ENCODE peak calls at places on chromosomes 11 and 22, in seven cellular contexts. One of them, this sample, is unnamed. For H3K36me3, the result is how much of the 10 kb centered on the place peaks cover.

GRCh38 chr11:47852053-47852452 is 3.9 kb upstream of the NUP160 start:
- DNase-seq in sigmoid colon: no peak
- DNase-seq in spleen: no peak
- DNase-seq in transverse colon: no peak
- DNase-seq in HCT116: no peak
- DNase-seq in endothelial cell of umbilical vein: no peak
- DNase-seq in stomach: no peak
- DNase-seq in this sample: no peak

GRCh38 chr11:35257287-35257686 is 118.3 kb downstream of the CD44 start:
- DNase-seq in sigmoid colon: no peak
- DNase-seq in spleen: no peak
- DNase-seq in transverse colon: no peak
- DNase-seq in HCT116: no peak
- DNase-seq in endothelial cell of umbilical vein: no peak
- DNase-seq in stomach: no peak
- DNase-seq in this sample: no peak

GRCh38 chr11:77181226-77181625 is 53.2 kb downstream of the MYO7A start:
- DNase-seq in sigmoid colon: no peak
- DNase-seq in spleen: no peak
- DNase-seq in transverse colon: no peak
- DNase-seq in HCT116: no peak
- DNase-seq in endothelial cell of umbilical vein: no peak
- DNase-seq in stomach: no peak
- DNase-seq in this sample: no peak

GRCh38 chr11:67389477-67389876 is 2.3 kb upstream of the RAD9A start:
- DNase-seq in sigmoid colon: no peak
- DNase-seq in spleen: peak
- DNase-seq in transverse colon: peak
- DNase-seq in HCT116: no peak
- DNase-seq in endothelial cell of umbilical vein: no peak
- DNase-seq in stomach: peak
- DNase-seq in this sample: no peak

GRCh38 chr22:42895087-42895486 is 38.0 kb upstream of the ARFGAP3 start:
- DNase-seq in sigmoid colon: no peak
- DNase-seq in spleen: no peak
- DNase-seq in transverse colon: no peak
- DNase-seq in HCT116: no peak
- DNase-seq in endothelial cell of umbilical vein: no peak
- DNase-seq in stomach: no peak
- DNase-seq in this sample: no peak

GRCh38 chr11:21514298-21514697 is 678.6 kb upstream of the ANO5 start:
- DNase-seq in sigmoid colon: no peak
- DNase-seq in spleen: no peak
- DNase-seq in transverse colon: no peak
- DNase-seq in HCT116: no peak
- DNase-seq in endothelial cell of umbilical vein: no peak
- DNase-seq in stomach: no peak
- DNase-seq in this sample: no peak

GRCh38 chr11:134542401-134543143 is 130.5 kb upstream of the B3GAT1 start:
- DNase-seq in sigmoid colon: peak
- DNase-seq in spleen: no peak
- DNase-seq in transverse colon: peak
- DNase-seq in HCT116: peak
- DNase-seq in endothelial cell of umbilical vein: no peak
- DNase-seq in stomach: no peak
- DNase-seq in this sample: no peak

GRCh38 chr22:42773161-42773560 is 52.5 kb upstream of the A4GALT start:
- DNase-seq in sigmoid colon: no peak
- DNase-seq in spleen: no peak
- DNase-seq in transverse colon: no peak
- DNase-seq in HCT116: no peak
- DNase-seq in endothelial cell of umbilical vein: no peak
- DNase-seq in stomach: no peak
- DNase-seq in this sample: no peak

GRCh38 chr11:70506986-70507385 is 108.7 kb downstream of the CTTN start:
- DNase-seq in sigmoid colon: no peak
- DNase-seq in spleen: peak
- DNase-seq in transverse colon: no peak
- DNase-seq in HCT116: no peak
- DNase-seq in endothelial cell of umbilical vein: no peak
- DNase-seq in stomach: no peak
- DNase-seq in this sample: no peak

GRCh38 chr11:40188848-40189247 is 1270.6 kb downstream of the LRRC4C start:
- DNase-seq in sigmoid colon: no peak
- DNase-seq in spleen: no peak
- DNase-seq in transverse colon: no peak
- DNase-seq in HCT116: no peak
- DNase-seq in endothelial cell of umbilical vein: no peak
- DNase-seq in stomach: peak
- DNase-seq in this sample: no peak

GRCh38 chr11:61922539-61922938 is 5.2 kb upstream of the RAB3IL1 start:
- DNase-seq in sigmoid colon: peak
- DNase-seq in spleen: no peak
- DNase-seq in transverse colon: peak
- DNase-seq in HCT116: no peak
- DNase-seq in endothelial cell of umbilical vein: no peak
- DNase-seq in stomach: peak
- DNase-seq in this sample: peak

GRCh38 chr11:70815485-70815832 is 417.1 kb downstream of the CTTN start:
- DNase-seq in sigmoid colon: no peak
- DNase-seq in spleen: no peak
- DNase-seq in transverse colon: no peak
- DNase-seq in HCT116: no peak
- DNase-seq in endothelial cell of umbilical vein: no peak
- DNase-seq in stomach: no peak
- DNase-seq in this sample: no peak

GRCh38 chr11:35714882-35715612 is 52.5 kb downstream of the TRIM44 start:
- DNase-seq in sigmoid colon: no peak
- DNase-seq in spleen: no peak
- DNase-seq in transverse colon: no peak
- DNase-seq in HCT116: no peak
- DNase-seq in endothelial cell of umbilical vein: no peak
- DNase-seq in stomach: no peak
- DNase-seq in this sample: no peak

GRCh38 chr11:45994421-45995341 is 72.2 kb downstream of the LARGE2 start:
- DNase-seq in sigmoid colon: no peak
- DNase-seq in spleen: no peak
- DNase-seq in transverse colon: no peak
- DNase-seq in HCT116: no peak
- DNase-seq in endothelial cell of umbilical vein: no peak
- DNase-seq in stomach: no peak
- DNase-seq in this sample: no peak

GRCh38 chr11:44681698-44682097 is 45.1 kb upstream of the TSPAN18 start:
- DNase-seq in sigmoid colon: no peak
- DNase-seq in spleen: no peak
- DNase-seq in transverse colon: no peak
- DNase-seq in HCT116: no peak
- DNase-seq in endothelial cell of umbilical vein: peak
- DNase-seq in stomach: no peak
- DNase-seq in this sample: no peak

GRCh38 chr11:27233654-27234042 is 129.4 kb downstream of the CCDC34 start:
- DNase-seq in sigmoid colon: no peak
- DNase-seq in spleen: no peak
- DNase-seq in transverse colon: peak
- DNase-seq in HCT116: no peak
- DNase-seq in endothelial cell of umbilical vein: no peak
- DNase-seq in stomach: no peak
- DNase-seq in this sample: no peak

GRCh38 chr11:47944555-47945128 is 35.7 kb upstream of the PTPRJ start:
- DNase-seq in sigmoid colon: no peak
- DNase-seq in spleen: no peak
- DNase-seq in transverse colon: no peak
- DNase-seq in HCT116: no peak
- DNase-seq in endothelial cell of umbilical vein: no peak
- DNase-seq in stomach: no peak
- DNase-seq in this sample: no peak

GRCh38 chr11:87740968-87741367 is 434.3 kb downstream of the RAB38 start:
- DNase-seq in sigmoid colon: no peak
- DNase-seq in spleen: no peak
- DNase-seq in transverse colon: no peak
- DNase-seq in HCT116: no peak
- DNase-seq in endothelial cell of umbilical vein: no peak
- DNase-seq in stomach: no peak
- DNase-seq in this sample: no peak

GRCh38 chr22:29055192-29055830 is 6.3 kb downstream of the C22orf31 start:
- DNase-seq in sigmoid colon: no peak
- DNase-seq in spleen: no peak
- DNase-seq in transverse colon: no peak
- DNase-seq in HCT116: no peak
- DNase-seq in endothelial cell of umbilical vein: no peak
- DNase-seq in stomach: no peak
- DNase-seq in this sample: no peak

GRCh38 chr11:77559686-77560425 is 29.9 kb upstream of the AQP11 start:
- DNase-seq in sigmoid colon: no peak
- DNase-seq in spleen: no peak
- DNase-seq in transverse colon: no peak
- DNase-seq in HCT116: peak
- DNase-seq in endothelial cell of umbilical vein: peak
- DNase-seq in stomach: no peak
- DNase-seq in this sample: no peak

GRCh38 chr11:88188251-88189030 is 13.2 kb upstream of the RAB38 start:
- DNase-seq in sigmoid colon: no peak
- DNase-seq in spleen: no peak
- DNase-seq in transverse colon: no peak
- DNase-seq in HCT116: no peak
- DNase-seq in endothelial cell of umbilical vein: no peak
- DNase-seq in stomach: no peak
- DNase-seq in this sample: no peak

GRCh38 chr11:127103586-127104388 is 103.2 kb upstream of the KIRREL3 start:
- DNase-seq in sigmoid colon: no peak
- DNase-seq in spleen: no peak
- DNase-seq in transverse colon: no peak
- DNase-seq in HCT116: no peak
- DNase-seq in endothelial cell of umbilical vein: no peak
- DNase-seq in stomach: no peak
- DNase-seq in this sample: no peak

GRCh38 chr22:30871391-30872281 is 96.9 kb downstream of the MORC2 start:
- DNase-seq in sigmoid colon: peak
- DNase-seq in spleen: peak
- DNase-seq in transverse colon: peak
- DNase-seq in HCT116: no peak
- DNase-seq in endothelial cell of umbilical vein: no peak
- DNase-seq in stomach: no peak
- DNase-seq in this sample: peak

GRCh38 chr22:45253039-45253641 is 12.4 kb upstream of the KIAA0930 start:
- DNase-seq in sigmoid colon: no peak
- DNase-seq in spleen: no peak
- DNase-seq in transverse colon: no peak
- DNase-seq in HCT116: no peak
- DNase-seq in endothelial cell of umbilical vein: no peak
- DNase-seq in stomach: no peak
- DNase-seq in this sample: no peak

GRCh38 chr11:33040127-33040861 is 922 bp downstream of the TCP11L1 start:
- DNase-seq in sigmoid colon: no peak
- DNase-seq in spleen: no peak
- DNase-seq in transverse colon: no peak
- DNase-seq in HCT116: no peak
- DNase-seq in endothelial cell of umbilical vein: no peak
- DNase-seq in stomach: no peak
- DNase-seq in this sample: no peak

GRCh38 chr11:33034983-33035382 is 4.4 kb upstream of the TCP11L1 start:
- DNase-seq in sigmoid colon: no peak
- DNase-seq in spleen: no peak
- DNase-seq in transverse colon: no peak
- DNase-seq in HCT116: no peak
- DNase-seq in endothelial cell of umbilical vein: no peak
- DNase-seq in stomach: no peak
- DNase-seq in this sample: no peak

GRCh38 chr11:33043221-33043833 is 4.0 kb downstream of the TCP11L1 start:
- DNase-seq in sigmoid colon: no peak
- DNase-seq in spleen: no peak
- DNase-seq in transverse colon: no peak
- DNase-seq in HCT116: no peak
- DNase-seq in endothelial cell of umbilical vein: no peak
- DNase-seq in stomach: no peak
- DNase-seq in this sample: no peak

GRCh38 chr11:33040862-33041453 is 1.6 kb downstream of the TCP11L1 start:
- DNase-seq in sigmoid colon: no peak
- DNase-seq in spleen: no peak
- DNase-seq in transverse colon: no peak
- DNase-seq in HCT116: no peak
- DNase-seq in endothelial cell of umbilical vein: no peak
- DNase-seq in stomach: no peak
- DNase-seq in this sample: no peak

GRCh38 chr11:33039274-33040126 is at the start of gene TCP11L1:
- DNase-seq in sigmoid colon: peak
- DNase-seq in spleen: peak
- DNase-seq in transverse colon: peak
- DNase-seq in HCT116: peak
- DNase-seq in endothelial cell of umbilical vein: peak
- DNase-seq in stomach: peak
- DNase-seq in this sample: peak
- TF ChIP-seq CTCF in sigmoid colon: no peak
- TF ChIP-seq CTCF in spleen: no peak
- TF ChIP-seq CTCF in transverse colon: no peak
- TF ChIP-seq CTCF in HCT116: no peak
- TF ChIP-seq CTCF in endothelial cell of umbilical vein: no peak
- TF ChIP-seq CTCF in stomach: no peak
- TF ChIP-seq CTCF in this sample: no peak

GRCh38 chr11:107598225-107599139 is 7.5 kb downstream of the ELMOD1 start:
- DNase-seq in sigmoid colon: no peak
- DNase-seq in spleen: no peak
- DNase-seq in transverse colon: no peak
- DNase-seq in HCT116: peak
- DNase-seq in endothelial cell of umbilical vein: peak
- DNase-seq in stomach: no peak
- DNase-seq in this sample: no peak
- TF ChIP-seq POLR2AphosphoS5 in sigmoid colon: no peak
- TF ChIP-seq POLR2AphosphoS5 in spleen: no peak
- TF ChIP-seq POLR2AphosphoS5 in transverse colon: no peak
- TF ChIP-seq POLR2AphosphoS5 in HCT116: no peak
- TF ChIP-seq POLR2AphosphoS5 in endothelial cell of umbilical vein: no peak
- TF ChIP-seq POLR2AphosphoS5 in stomach: no peak
- TF ChIP-seq POLR2AphosphoS5 in this sample: no peak

GRCh38 chr11:72098741-72099140 is 4.4 kb downstream of the LAMTOR1 start:
- DNase-seq in sigmoid colon: no peak
- DNase-seq in spleen: no peak
- DNase-seq in transverse colon: no peak
- DNase-seq in HCT116: no peak
- DNase-seq in endothelial cell of umbilical vein: no peak
- DNase-seq in stomach: no peak
- DNase-seq in this sample: no peak
- H3K36me3 ChIP-seq in sigmoid colon: under half
- H3K36me3 ChIP-seq in spleen: half or more
- H3K36me3 ChIP-seq in transverse colon: under half
- H3K36me3 ChIP-seq in HCT116: under half
- H3K36me3 ChIP-seq in endothelial cell of umbilical vein: under half
- H3K36me3 ChIP-seq in stomach: half or more
- H3K36me3 ChIP-seq in this sample: half or more

DNA sequence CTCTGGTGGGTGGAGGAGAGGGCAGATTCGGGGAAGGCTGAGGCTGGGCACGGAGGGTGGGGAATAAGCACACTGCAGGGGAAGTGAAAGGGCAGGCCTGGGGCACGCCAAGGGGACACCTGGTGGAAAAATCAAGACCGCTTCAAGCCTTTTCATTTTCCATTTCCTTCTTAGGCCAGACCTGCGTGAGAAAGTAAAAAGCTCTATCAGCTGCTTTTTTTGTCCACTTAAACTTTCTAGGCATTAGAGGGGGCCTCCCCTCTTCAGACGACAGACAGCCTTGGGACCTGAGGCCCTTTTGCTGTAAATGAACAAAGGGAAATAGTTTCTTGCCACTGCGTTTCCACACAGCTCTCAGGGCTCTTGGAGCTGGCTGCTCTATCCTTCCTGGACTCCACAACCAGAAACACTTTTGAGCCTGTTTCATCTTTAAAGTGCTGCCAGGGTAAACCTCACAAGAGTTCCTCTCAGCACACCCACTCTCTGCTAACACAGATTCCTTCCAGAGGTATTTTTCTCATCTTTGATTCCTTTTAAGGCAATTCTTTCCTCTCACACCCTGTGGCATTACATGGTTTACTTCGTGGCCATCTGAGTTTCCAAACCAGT is 25.0 kb upstream of the SERPIND1 start:
- DNase-seq in sigmoid colon: no peak
- DNase-seq in spleen: no peak
- DNase-seq in transverse colon: no peak
- DNase-seq in HCT116: no peak
- DNase-seq in endothelial cell of umbilical vein: peak
- DNase-seq in stomach: no peak
- DNase-seq in this sample: no peak
- TF ChIP-seq CTCF in sigmoid colon: no peak
- TF ChIP-seq CTCF in spleen: no peak
- TF ChIP-seq CTCF in transverse colon: no peak
- TF ChIP-seq CTCF in HCT116: no peak
- TF ChIP-seq CTCF in endothelial cell of umbilical vein: no peak
- TF ChIP-seq CTCF in stomach: no peak
- TF ChIP-seq CTCF in this sample: no peak

This sample was measured in suprapubic skin.